ENCODE peak calls at places on chromosome 4, in ten cellular contexts. One of them, this sample, is unnamed.

GRCh38 chr4:140756292-140757219 is at the start of gene TBC1D9:
- DNase-seq in GM12864: peak; percentile 31
- DNase-seq in activated CD4-positive, alpha-beta T cell treated with anti-CD3 and anti-CD28 coated beads, Interleukin-2, amount 50 U/mL, for 24 hours: no peak
- DNase-seq in activated naive CD4-positive, alpha-beta T cell: no peak
- DNase-seq in colonic mucosa: peak; percentile 87
- DNase-seq in HFFc6: peak; percentile 49
- DNase-seq in activated T-cell treated with anti-CD3 and anti-CD28 coated beads for 1 hour: no peak
- DNase-seq in stomach: peak; percentile 79
- DNase-seq in activated T-helper 1 cell treated with Interleukin-2 at 50 U/mL for 16 hours: no peak
- DNase-seq in left lung: peak; percentile 87
- DNase-seq in this sample: no peak

GRCh38 chr4:99159699-99160098 is 15.6 kb upstream of the ADH4 start:
- DNase-seq in GM12864: no peak
- DNase-seq in activated CD4-positive, alpha-beta T cell treated with anti-CD3 and anti-CD28 coated beads, Interleukin-2, amount 50 U/mL, for 24 hours: no peak
- DNase-seq in activated naive CD4-positive, alpha-beta T cell: no peak
- DNase-seq in colonic mucosa: no peak
- DNase-seq in HFFc6: no peak
- DNase-seq in activated T-cell treated with anti-CD3 and anti-CD28 coated beads for 1 hour: no peak
- DNase-seq in stomach: no peak
- DNase-seq in activated T-helper 1 cell treated with Interleukin-2 at 50 U/mL for 16 hours: no peak
- DNase-seq in left lung: no peak
- DNase-seq in this sample: no peak

GRCh38 chr4:139528377-139529005 is 27.5 kb downstream of the SETD7 start:
- DNase-seq in GM12864: peak; percentile 15
- DNase-seq in activated CD4-positive, alpha-beta T cell treated with anti-CD3 and anti-CD28 coated beads, Interleukin-2, amount 50 U/mL, for 24 hours: no peak
- DNase-seq in activated naive CD4-positive, alpha-beta T cell: no peak
- DNase-seq in colonic mucosa: peak; percentile 29
- DNase-seq in HFFc6: peak; percentile 63
- DNase-seq in activated T-cell treated with anti-CD3 and anti-CD28 coated beads for 1 hour: no peak
- DNase-seq in stomach: peak; percentile 45
- DNase-seq in activated T-helper 1 cell treated with Interleukin-2 at 50 U/mL for 16 hours: no peak
- DNase-seq in left lung: peak; percentile 45
- DNase-seq in this sample: peak; percentile 0

GRCh38 chr4:89876548-89876947 is 18.1 kb upstream of the MMRN1 start:
- DNase-seq in GM12864: no peak
- DNase-seq in activated CD4-positive, alpha-beta T cell treated with anti-CD3 and anti-CD28 coated beads, Interleukin-2, amount 50 U/mL, for 24 hours: no peak
- DNase-seq in activated naive CD4-positive, alpha-beta T cell: no peak
- DNase-seq in colonic mucosa: no peak
- DNase-seq in HFFc6: no peak
- DNase-seq in activated T-cell treated with anti-CD3 and anti-CD28 coated beads for 1 hour: no peak
- DNase-seq in stomach: no peak
- DNase-seq in activated T-helper 1 cell treated with Interleukin-2 at 50 U/mL for 16 hours: no peak
- DNase-seq in left lung: no peak
- DNase-seq in this sample: no peak

GRCh38 chr4:169246957-169247396 is 23.8 kb downstream of the SH3RF1 start:
- DNase-seq in GM12864: no peak
- DNase-seq in activated CD4-positive, alpha-beta T cell treated with anti-CD3 and anti-CD28 coated beads, Interleukin-2, amount 50 U/mL, for 24 hours: no peak
- DNase-seq in activated naive CD4-positive, alpha-beta T cell: no peak
- DNase-seq in colonic mucosa: no peak
- DNase-seq in HFFc6: no peak
- DNase-seq in activated T-cell treated with anti-CD3 and anti-CD28 coated beads for 1 hour: no peak
- DNase-seq in stomach: no peak
- DNase-seq in activated T-helper 1 cell treated with Interleukin-2 at 50 U/mL for 16 hours: no peak
- DNase-seq in left lung: no peak
- DNase-seq in this sample: no peak

GRCh38 chr4:145865274-145865941 is 73.2 kb downstream of the ZNF827 start:
- DNase-seq in GM12864: no peak
- DNase-seq in activated CD4-positive, alpha-beta T cell treated with anti-CD3 and anti-CD28 coated beads, Interleukin-2, amount 50 U/mL, for 24 hours: no peak
- DNase-seq in activated naive CD4-positive, alpha-beta T cell: no peak
- DNase-seq in colonic mucosa: no peak
- DNase-seq in HFFc6: no peak
- DNase-seq in activated T-cell treated with anti-CD3 and anti-CD28 coated beads for 1 hour: no peak
- DNase-seq in stomach: no peak
- DNase-seq in activated T-helper 1 cell treated with Interleukin-2 at 50 U/mL for 16 hours: no peak
- DNase-seq in left lung: no peak
- DNase-seq in this sample: no peak

GRCh38 chr4:120431180-120431579 is 364.5 kb upstream of the MAD2L1 start:
- DNase-seq in GM12864: no peak
- DNase-seq in activated CD4-positive, alpha-beta T cell treated with anti-CD3 and anti-CD28 coated beads, Interleukin-2, amount 50 U/mL, for 24 hours: no peak
- DNase-seq in activated naive CD4-positive, alpha-beta T cell: no peak
- DNase-seq in colonic mucosa: no peak
- DNase-seq in HFFc6: no peak
- DNase-seq in activated T-cell treated with anti-CD3 and anti-CD28 coated beads for 1 hour: no peak
- DNase-seq in stomach: no peak
- DNase-seq in activated T-helper 1 cell treated with Interleukin-2 at 50 U/mL for 16 hours: no peak
- DNase-seq in left lung: no peak
- DNase-seq in this sample: no peak

GRCh38 chr4:47567511-47567910 is 82.4 kb downstream of the ATP10D start:
- DNase-seq in GM12864: no peak
- DNase-seq in activated CD4-positive, alpha-beta T cell treated with anti-CD3 and anti-CD28 coated beads, Interleukin-2, amount 50 U/mL, for 24 hours: no peak
- DNase-seq in activated naive CD4-positive, alpha-beta T cell: no peak
- DNase-seq in colonic mucosa: no peak
- DNase-seq in HFFc6: no peak
- DNase-seq in activated T-cell treated with anti-CD3 and anti-CD28 coated beads for 1 hour: no peak
- DNase-seq in stomach: no peak
- DNase-seq in activated T-helper 1 cell treated with Interleukin-2 at 50 U/mL for 16 hours: no peak
- DNase-seq in left lung: no peak
- DNase-seq in this sample: no peak

GRCh38 chr4:158193171-158193749 is 17.0 kb upstream of the TMEM144 start:
- DNase-seq in GM12864: no peak
- DNase-seq in activated CD4-positive, alpha-beta T cell treated with anti-CD3 and anti-CD28 coated beads, Interleukin-2, amount 50 U/mL, for 24 hours: no peak
- DNase-seq in activated naive CD4-positive, alpha-beta T cell: no peak
- DNase-seq in colonic mucosa: no peak
- DNase-seq in HFFc6: peak; percentile 33
- DNase-seq in activated T-cell treated with anti-CD3 and anti-CD28 coated beads for 1 hour: no peak
- DNase-seq in stomach: no peak
- DNase-seq in activated T-helper 1 cell treated with Interleukin-2 at 50 U/mL for 16 hours: no peak
- DNase-seq in left lung: no peak
- DNase-seq in this sample: no peak

GRCh38 chr4:2806392-2807355 is 13.8 kb downstream of the SH3BP2 start:
- DNase-seq in GM12864: no peak
- DNase-seq in activated CD4-positive, alpha-beta T cell treated with anti-CD3 and anti-CD28 coated beads, Interleukin-2, amount 50 U/mL, for 24 hours: no peak
- DNase-seq in activated naive CD4-positive, alpha-beta T cell: no peak
- DNase-seq in colonic mucosa: peak; percentile 79
- DNase-seq in HFFc6: no peak
- DNase-seq in activated T-cell treated with anti-CD3 and anti-CD28 coated beads for 1 hour: no peak
- DNase-seq in stomach: peak; percentile 91
- DNase-seq in activated T-helper 1 cell treated with Interleukin-2 at 50 U/mL for 16 hours: no peak
- DNase-seq in left lung: peak; percentile 77
- DNase-seq in this sample: no peak

GRCh38 chr4:156971623-156972369 is at the start of gene PDGFC:
- DNase-seq in GM12864: no peak
- DNase-seq in activated CD4-positive, alpha-beta T cell treated with anti-CD3 and anti-CD28 coated beads, Interleukin-2, amount 50 U/mL, for 24 hours: no peak
- DNase-seq in activated naive CD4-positive, alpha-beta T cell: no peak
- DNase-seq in colonic mucosa: peak; percentile 67
- DNase-seq in HFFc6: peak; percentile 49
- DNase-seq in activated T-cell treated with anti-CD3 and anti-CD28 coated beads for 1 hour: no peak
- DNase-seq in stomach: peak; percentile 75
- DNase-seq in activated T-helper 1 cell treated with Interleukin-2 at 50 U/mL for 16 hours: no peak
- DNase-seq in left lung: peak; percentile 87
- DNase-seq in this sample: no peak

GRCh38 chr4:76108467-76109181 is 34.1 kb downstream of the ART3 start:
- DNase-seq in GM12864: no peak
- DNase-seq in activated CD4-positive, alpha-beta T cell treated with anti-CD3 and anti-CD28 coated beads, Interleukin-2, amount 50 U/mL, for 24 hours: no peak
- DNase-seq in activated naive CD4-positive, alpha-beta T cell: no peak
- DNase-seq in colonic mucosa: no peak
- DNase-seq in HFFc6: no peak
- DNase-seq in activated T-cell treated with anti-CD3 and anti-CD28 coated beads for 1 hour: no peak
- DNase-seq in stomach: no peak
- DNase-seq in activated T-helper 1 cell treated with Interleukin-2 at 50 U/mL for 16 hours: no peak
- DNase-seq in left lung: no peak
- DNase-seq in this sample: no peak

GRCh38 chr4:148693913-148694649 is 251.9 kb upstream of the NR3C2 start:
- DNase-seq in GM12864: no peak
- DNase-seq in activated CD4-positive, alpha-beta T cell treated with anti-CD3 and anti-CD28 coated beads, Interleukin-2, amount 50 U/mL, for 24 hours: no peak
- DNase-seq in activated naive CD4-positive, alpha-beta T cell: no peak
- DNase-seq in colonic mucosa: peak; percentile 48
- DNase-seq in HFFc6: no peak
- DNase-seq in activated T-cell treated with anti-CD3 and anti-CD28 coated beads for 1 hour: no peak
- DNase-seq in stomach: no peak
- DNase-seq in activated T-helper 1 cell treated with Interleukin-2 at 50 U/mL for 16 hours: no peak
- DNase-seq in left lung: no peak
- DNase-seq in this sample: no peak

GRCh38 chr4:154491731-154492249 is at the start of gene DCHS2:
- DNase-seq in GM12864: no peak
- DNase-seq in activated CD4-positive, alpha-beta T cell treated with anti-CD3 and anti-CD28 coated beads, Interleukin-2, amount 50 U/mL, for 24 hours: no peak
- DNase-seq in activated naive CD4-positive, alpha-beta T cell: no peak
- DNase-seq in colonic mucosa: peak; percentile 53
- DNase-seq in HFFc6: no peak
- DNase-seq in activated T-cell treated with anti-CD3 and anti-CD28 coated beads for 1 hour: no peak
- DNase-seq in stomach: no peak
- DNase-seq in activated T-helper 1 cell treated with Interleukin-2 at 50 U/mL for 16 hours: no peak
- DNase-seq in left lung: no peak
- DNase-seq in this sample: peak; percentile 2

GRCh38 chr4:184798504-184798903 is 27.3 kb downstream of the ACSL1 start:
- DNase-seq in GM12864: no peak
- DNase-seq in activated CD4-positive, alpha-beta T cell treated with anti-CD3 and anti-CD28 coated beads, Interleukin-2, amount 50 U/mL, for 24 hours: no peak
- DNase-seq in activated naive CD4-positive, alpha-beta T cell: no peak
- DNase-seq in colonic mucosa: no peak
- DNase-seq in HFFc6: no peak
- DNase-seq in activated T-cell treated with anti-CD3 and anti-CD28 coated beads for 1 hour: no peak
- DNase-seq in stomach: no peak
- DNase-seq in activated T-helper 1 cell treated with Interleukin-2 at 50 U/mL for 16 hours: no peak
- DNase-seq in left lung: no peak
- DNase-seq in this sample: no peak

GRCh38 chr4:55500072-55500471 is 46.6 kb downstream of the CLOCK start:
- DNase-seq in GM12864: peak; percentile 42
- DNase-seq in activated CD4-positive, alpha-beta T cell treated with anti-CD3 and anti-CD28 coated beads, Interleukin-2, amount 50 U/mL, for 24 hours: no peak
- DNase-seq in activated naive CD4-positive, alpha-beta T cell: no peak
- DNase-seq in colonic mucosa: no peak
- DNase-seq in HFFc6: no peak
- DNase-seq in activated T-cell treated with anti-CD3 and anti-CD28 coated beads for 1 hour: no peak
- DNase-seq in stomach: no peak
- DNase-seq in activated T-helper 1 cell treated with Interleukin-2 at 50 U/mL for 16 hours: no peak
- DNase-seq in left lung: no peak
- DNase-seq in this sample: no peak

GRCh38 chr4:65175585-65175984 is 494.7 kb downstream of the EPHA5 start:
- DNase-seq in GM12864: no peak
- DNase-seq in activated CD4-positive, alpha-beta T cell treated with anti-CD3 and anti-CD28 coated beads, Interleukin-2, amount 50 U/mL, for 24 hours: no peak
- DNase-seq in activated naive CD4-positive, alpha-beta T cell: no peak
- DNase-seq in colonic mucosa: no peak
- DNase-seq in HFFc6: no peak
- DNase-seq in activated T-cell treated with anti-CD3 and anti-CD28 coated beads for 1 hour: no peak
- DNase-seq in stomach: no peak
- DNase-seq in activated T-helper 1 cell treated with Interleukin-2 at 50 U/mL for 16 hours: no peak
- DNase-seq in left lung: no peak
- DNase-seq in this sample: no peak

GRCh38 chr4:101730291-101731117 is 60.0 kb upstream of the BANK1 start:
- DNase-seq in GM12864: peak; percentile 25
- DNase-seq in activated CD4-positive, alpha-beta T cell treated with anti-CD3 and anti-CD28 coated beads, Interleukin-2, amount 50 U/mL, for 24 hours: no peak
- DNase-seq in activated naive CD4-positive, alpha-beta T cell: peak; percentile 1
- DNase-seq in colonic mucosa: peak; percentile 71
- DNase-seq in HFFc6: peak; percentile 65
- DNase-seq in activated T-cell treated with anti-CD3 and anti-CD28 coated beads for 1 hour: peak; percentile 9
- DNase-seq in stomach: peak; percentile 68
- DNase-seq in activated T-helper 1 cell treated with Interleukin-2 at 50 U/mL for 16 hours: peak; percentile 1
- DNase-seq in left lung: peak; percentile 49
- DNase-seq in this sample: no peak

GRCh38 chr4:84814100-84814750 is 152.3 kb downstream of the WDFY3 start:
- DNase-seq in GM12864: no peak
- DNase-seq in activated CD4-positive, alpha-beta T cell treated with anti-CD3 and anti-CD28 coated beads, Interleukin-2, amount 50 U/mL, for 24 hours: no peak
- DNase-seq in activated naive CD4-positive, alpha-beta T cell: no peak
- DNase-seq in colonic mucosa: no peak
- DNase-seq in HFFc6: peak; percentile 77
- DNase-seq in activated T-cell treated with anti-CD3 and anti-CD28 coated beads for 1 hour: no peak
- DNase-seq in stomach: peak; percentile 27
- DNase-seq in activated T-helper 1 cell treated with Interleukin-2 at 50 U/mL for 16 hours: no peak
- DNase-seq in left lung: no peak
- DNase-seq in this sample: no peak

GRCh38 chr4:100690812-100691211 is 173.0 kb upstream of the EMCN start:
- DNase-seq in GM12864: no peak
- DNase-seq in activated CD4-positive, alpha-beta T cell treated with anti-CD3 and anti-CD28 coated beads, Interleukin-2, amount 50 U/mL, for 24 hours: no peak
- DNase-seq in activated naive CD4-positive, alpha-beta T cell: no peak
- DNase-seq in colonic mucosa: no peak
- DNase-seq in HFFc6: no peak
- DNase-seq in activated T-cell treated with anti-CD3 and anti-CD28 coated beads for 1 hour: no peak
- DNase-seq in stomach: no peak
- DNase-seq in activated T-helper 1 cell treated with Interleukin-2 at 50 U/mL for 16 hours: no peak
- DNase-seq in left lung: no peak
- DNase-seq in this sample: no peak

GRCh38 chr4:666436-666810 is 7.7 kb downstream of the ATP5ME start:
- DNase-seq in GM12864: no peak
- DNase-seq in activated CD4-positive, alpha-beta T cell treated with anti-CD3 and anti-CD28 coated beads, Interleukin-2, amount 50 U/mL, for 24 hours: no peak
- DNase-seq in activated naive CD4-positive, alpha-beta T cell: no peak
- DNase-seq in colonic mucosa: no peak
- DNase-seq in HFFc6: no peak
- DNase-seq in activated T-cell treated with anti-CD3 and anti-CD28 coated beads for 1 hour: no peak
- DNase-seq in stomach: no peak
- DNase-seq in activated T-helper 1 cell treated with Interleukin-2 at 50 U/mL for 16 hours: no peak
- DNase-seq in left lung: no peak
- DNase-seq in this sample: no peak

GRCh38 chr4:136355970-136356369 is 1176.3 kb downstream of the PCDH18 start:
- DNase-seq in GM12864: no peak
- DNase-seq in activated CD4-positive, alpha-beta T cell treated with anti-CD3 and anti-CD28 coated beads, Interleukin-2, amount 50 U/mL, for 24 hours: no peak
- DNase-seq in activated naive CD4-positive, alpha-beta T cell: no peak
- DNase-seq in colonic mucosa: no peak
- DNase-seq in HFFc6: no peak
- DNase-seq in activated T-cell treated with anti-CD3 and anti-CD28 coated beads for 1 hour: no peak
- DNase-seq in stomach: no peak
- DNase-seq in activated T-helper 1 cell treated with Interleukin-2 at 50 U/mL for 16 hours: no peak
- DNase-seq in left lung: no peak
- DNase-seq in this sample: no peak

GRCh38 chr4:175470141-175470540 is 341.9 kb downstream of the GPM6A start:
- DNase-seq in GM12864: no peak
- DNase-seq in activated CD4-positive, alpha-beta T cell treated with anti-CD3 and anti-CD28 coated beads, Interleukin-2, amount 50 U/mL, for 24 hours: no peak
- DNase-seq in activated naive CD4-positive, alpha-beta T cell: no peak
- DNase-seq in colonic mucosa: no peak
- DNase-seq in HFFc6: peak; percentile 11
- DNase-seq in activated T-cell treated with anti-CD3 and anti-CD28 coated beads for 1 hour: no peak
- DNase-seq in stomach: no peak
- DNase-seq in activated T-helper 1 cell treated with Interleukin-2 at 50 U/mL for 16 hours: no peak
- DNase-seq in left lung: no peak
- DNase-seq in this sample: no peak

GRCh38 chr4:17562157-17562556 is 14.8 kb upstream of the LAP3 start:
- DNase-seq in GM12864: no peak
- DNase-seq in activated CD4-positive, alpha-beta T cell treated with anti-CD3 and anti-CD28 coated beads, Interleukin-2, amount 50 U/mL, for 24 hours: no peak
- DNase-seq in activated naive CD4-positive, alpha-beta T cell: no peak
- DNase-seq in colonic mucosa: no peak
- DNase-seq in HFFc6: no peak
- DNase-seq in activated T-cell treated with anti-CD3 and anti-CD28 coated beads for 1 hour: no peak
- DNase-seq in stomach: no peak
- DNase-seq in activated T-helper 1 cell treated with Interleukin-2 at 50 U/mL for 16 hours: no peak
- DNase-seq in left lung: no peak
- DNase-seq in this sample: no peak

GRCh38 chr4:26055855-26056254 is 141.8 kb downstream of the SMIM20 start:
- DNase-seq in GM12864: no peak
- DNase-seq in activated CD4-positive, alpha-beta T cell treated with anti-CD3 and anti-CD28 coated beads, Interleukin-2, amount 50 U/mL, for 24 hours: no peak
- DNase-seq in activated naive CD4-positive, alpha-beta T cell: no peak
- DNase-seq in colonic mucosa: no peak
- DNase-seq in HFFc6: no peak
- DNase-seq in activated T-cell treated with anti-CD3 and anti-CD28 coated beads for 1 hour: no peak
- DNase-seq in stomach: no peak
- DNase-seq in activated T-helper 1 cell treated with Interleukin-2 at 50 U/mL for 16 hours: no peak
- DNase-seq in left lung: no peak
- DNase-seq in this sample: no peak

GRCh38 chr4:117267317-117267716 is 181.9 kb upstream of the TRAM1L1 start:
- DNase-seq in GM12864: no peak
- DNase-seq in activated CD4-positive, alpha-beta T cell treated with anti-CD3 and anti-CD28 coated beads, Interleukin-2, amount 50 U/mL, for 24 hours: no peak
- DNase-seq in activated naive CD4-positive, alpha-beta T cell: no peak
- DNase-seq in colonic mucosa: no peak
- DNase-seq in HFFc6: no peak
- DNase-seq in activated T-cell treated with anti-CD3 and anti-CD28 coated beads for 1 hour: no peak
- DNase-seq in stomach: no peak
- DNase-seq in activated T-helper 1 cell treated with Interleukin-2 at 50 U/mL for 16 hours: no peak
- DNase-seq in left lung: no peak
- DNase-seq in this sample: no peak

GRCh38 chr4:87633239-87633638 is 16.8 kb upstream of the DMP1 start:
- DNase-seq in GM12864: no peak
- DNase-seq in activated CD4-positive, alpha-beta T cell treated with anti-CD3 and anti-CD28 coated beads, Interleukin-2, amount 50 U/mL, for 24 hours: no peak
- DNase-seq in activated naive CD4-positive, alpha-beta T cell: no peak
- DNase-seq in colonic mucosa: no peak
- DNase-seq in HFFc6: no peak
- DNase-seq in activated T-cell treated with anti-CD3 and anti-CD28 coated beads for 1 hour: no peak
- DNase-seq in stomach: no peak
- DNase-seq in activated T-helper 1 cell treated with Interleukin-2 at 50 U/mL for 16 hours: no peak
- DNase-seq in left lung: no peak
- DNase-seq in this sample: no peak

GRCh38 chr4:85127653-85128052 is 161.2 kb upstream of the WDFY3 start:
- DNase-seq in GM12864: no peak
- DNase-seq in activated CD4-positive, alpha-beta T cell treated with anti-CD3 and anti-CD28 coated beads, Interleukin-2, amount 50 U/mL, for 24 hours: no peak
- DNase-seq in activated naive CD4-positive, alpha-beta T cell: no peak
- DNase-seq in colonic mucosa: no peak
- DNase-seq in HFFc6: peak; percentile 30
- DNase-seq in activated T-cell treated with anti-CD3 and anti-CD28 coated beads for 1 hour: no peak
- DNase-seq in stomach: no peak
- DNase-seq in activated T-helper 1 cell treated with Interleukin-2 at 50 U/mL for 16 hours: no peak
- DNase-seq in left lung: no peak
- DNase-seq in this sample: no peak